ENCODE peak calls at places on chromosomes 5 and 9, in ten cellular contexts. A is IMR-90, W is adrenal gland, R is MM.1S, N is RWPE1, F is kidney epithelial cell, L is dorsolateral prefrontal cortex, U is GM20000, Y is HCT116, B is HFFc6. K is an unnamed sample.

GRCh38 chr5:65926893-65927292 is 518 bp downstream of the ERBIN start:
- DNase-seq in F (no peak), R (peak; percentile 17), A (no peak), U (no peak), Y (no peak), L (no peak), N (no peak), B (no peak), W (peak; percentile 13), K (no peak)

GRCh38 chr5:95873351-95873750 is 50.8 kb upstream of the GLRX start:
- DNase-seq in R (no peak), Y (no peak), N (no peak), W (no peak), A (no peak), U (no peak), F (no peak), L (no peak), B (no peak), K (no peak)

GRCh38 chr9:135085830-135086546 is 1.5 kb upstream of the OLFM1 start:
- DNase-seq in U (peak; percentile 78), L (peak; percentile 84), A (peak; percentile 43), N (peak; percentile 90), W (peak; percentile 88), Y (peak; percentile 54), B (peak; percentile 39), F (no peak), R (peak; percentile 13), K (peak; percentile 81)

GRCh38 chr5:16784088-16784487 is 152.0 kb downstream of the MYO10 start:
- DNase-seq in F (peak; percentile 32), A (peak; percentile 91), Y (no peak), L (no peak), R (no peak), N (no peak), B (peak; percentile 62), U (no peak), W (no peak), K (no peak)

GRCh38 chr5:88051148-88051547 is 217.5 kb downstream of the TMEM161B start:
- DNase-seq in Y (no peak), U (no peak), L (no peak), N (no peak), W (no peak), F (no peak), B (no peak), R (no peak), A (no peak), K (no peak)

GRCh38 chr5:167030500-167031120 is 1260.8 kb upstream of the WWC1 start:
- DNase-seq in U (peak; percentile 3), L (no peak), B (no peak), N (no peak), A (no peak), F (no peak), Y (no peak), R (no peak), W (no peak), K (no peak)

GRCh38 chr5:69167488-69167845 is 517 bp downstream of the CCNB1 start:
- DNase-seq in N (peak; percentile 53), B (no peak), A (no peak), R (peak; percentile 18), W (no peak), U (peak; percentile 20), L (no peak), Y (no peak), F (no peak), K (no peak)

GRCh38 chr5:180090769-180091546 is 19.4 kb upstream of the RNF130 start:
- DNase-seq in B (no peak), R (peak; percentile 63), L (no peak), F (no peak), Y (peak; percentile 64), A (peak; percentile 14), W (peak; percentile 40), U (no peak), N (no peak), K (no peak)

GRCh38 chr5:173229381-173229959 is 5.5 kb downstream of the NKX2-5 start:
- DNase-seq in A (no peak), R (no peak), U (peak; percentile 44), F (no peak), L (no peak), N (no peak), W (no peak), Y (no peak), B (no peak), K (no peak)

GRCh38 chr5:113250341-113250953 is 184.3 kb downstream of the TSSK1B start:
- DNase-seq in Y (no peak), W (peak; percentile 44), B (no peak), U (no peak), A (peak; percentile 100), L (no peak), R (no peak), F (no peak), N (no peak), K (no peak)

GRCh38 chr9:134187110-134187531 is 22.8 kb upstream of the RNU6ATAC start:
- DNase-seq in U (no peak), F (no peak), W (no peak), N (no peak), Y (no peak), A (no peak), R (peak; percentile 54), B (no peak), L (peak; percentile 16), K (no peak)

GRCh38 chr5:125093776-125094175 is 347.3 kb upstream of the ZNF608 start:
- DNase-seq in A (peak; percentile 92), F (peak; percentile 73), R (no peak), L (no peak), N (peak; percentile 80), Y (peak; percentile 47), W (no peak), B (peak; percentile 75), U (no peak), K (no peak)

DNA sequence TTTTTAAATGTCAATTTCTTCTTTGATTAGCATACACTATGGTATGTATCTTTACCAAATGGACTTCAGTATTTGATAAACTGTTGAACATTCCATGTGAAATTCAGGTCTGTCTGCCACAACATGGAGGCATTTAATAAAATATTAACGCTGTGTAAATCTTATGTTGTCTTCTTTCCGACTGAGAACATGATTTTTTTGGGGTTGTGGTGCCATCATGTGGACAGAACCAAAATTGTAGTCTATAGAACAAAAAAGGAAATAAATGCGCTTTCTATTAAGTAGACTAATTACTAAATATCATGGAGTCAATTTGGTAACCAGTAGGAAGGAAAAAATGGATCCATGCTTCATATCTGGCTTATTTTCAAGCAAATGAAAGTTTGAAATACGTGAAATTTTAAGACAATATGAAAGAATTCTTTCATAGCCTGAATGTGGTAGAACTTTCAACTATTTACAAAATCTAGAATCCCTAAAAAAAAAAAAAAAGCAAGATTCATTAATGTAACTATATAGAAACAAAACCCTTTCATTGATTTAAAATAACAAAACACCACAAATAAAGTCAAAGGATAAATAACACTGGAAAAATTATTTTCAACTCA is 2.8 kb upstream of the PLK2 start:
- DNase-seq in A (peak; percentile 72), W (peak; percentile 21), F (no peak), B (peak; percentile 61), R (peak; percentile 62), Y (peak; percentile 61), L (no peak), N (peak; percentile 54), U (peak; percentile 46), K (peak; percentile 50)
- TF ChIP-seq CTCF in A (peak; percentile 72), W (peak; percentile 66), F (peak; percentile 40), B (peak; percentile 86), R (peak; percentile 47), Y (peak; percentile 20), L (peak; percentile 76), N (peak; percentile 68), U (peak; percentile 16), K (peak; percentile 55)

DNA sequence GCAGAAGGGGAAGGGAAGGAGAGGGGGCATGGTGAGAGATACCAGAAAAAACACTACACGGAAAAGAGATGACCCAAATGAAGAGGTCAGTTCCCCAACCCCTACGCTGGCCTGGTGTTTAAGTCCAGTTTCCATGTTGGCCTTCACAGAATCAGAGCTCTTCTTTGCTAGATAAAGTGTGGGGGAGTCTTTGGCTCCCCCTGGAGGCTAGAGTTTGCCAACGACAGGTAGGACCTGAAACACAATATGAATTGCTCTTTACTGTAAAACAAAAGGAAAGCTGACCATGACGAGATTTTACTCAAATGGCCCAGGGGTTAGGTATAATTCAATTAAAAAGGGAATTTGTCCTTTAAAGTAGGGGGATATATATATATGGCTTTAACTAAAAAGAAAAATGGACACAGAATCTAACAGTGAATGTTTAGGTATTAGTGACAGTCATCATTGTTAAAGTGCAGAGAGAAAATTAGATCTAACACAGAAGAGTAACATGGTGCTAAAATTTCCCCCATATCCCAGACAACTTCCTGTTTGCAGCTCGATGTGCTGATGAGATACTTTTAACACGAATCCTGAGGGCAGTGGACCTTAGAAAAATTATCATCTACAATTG is 92.0 kb downstream of the SV2C start:
- DNase-seq in F (peak; percentile 1), R (peak; percentile 76), Y (peak; percentile 46), B (peak; percentile 27), L (no peak), U (peak; percentile 91), A (peak; percentile 48), W (peak; percentile 59), N (peak; percentile 80), K (peak; percentile 88)
- TF ChIP-seq CTCF in F (peak; percentile 83), R (peak; percentile 88), Y (peak; percentile 89), B (peak; percentile 82), L (peak; percentile 48), U (peak; percentile 49), A (peak; percentile 65), W (peak; percentile 57), N (peak; percentile 94), K (peak; percentile 80)

DNA sequence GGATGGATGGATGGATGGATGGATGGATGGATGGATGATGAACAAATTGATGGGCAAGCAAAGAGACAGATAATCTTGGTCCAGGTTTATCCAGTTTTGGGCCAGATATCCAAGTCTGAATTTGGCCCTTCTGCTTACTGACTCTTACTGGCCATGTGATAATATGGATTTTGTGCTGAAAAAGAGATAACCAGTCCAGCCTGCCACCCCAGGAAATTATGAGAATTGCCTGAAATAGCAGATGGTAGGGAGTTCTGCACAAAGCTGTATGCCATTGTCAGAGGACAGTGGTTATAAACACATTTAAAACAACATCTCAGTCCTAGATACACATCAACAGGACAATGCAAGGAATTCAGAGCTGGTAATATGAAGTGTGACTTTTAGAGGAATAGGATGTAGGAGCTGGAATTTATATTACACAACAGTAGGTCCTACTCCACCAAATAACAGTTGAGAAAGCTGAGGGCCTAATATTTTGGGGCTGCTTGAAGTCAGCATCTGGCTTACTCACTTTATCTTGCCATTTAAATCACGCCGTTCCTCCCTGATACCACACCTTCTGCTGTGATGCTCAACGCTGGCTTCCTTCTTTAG is 9.0 kb upstream of the FAT2 start:
- DNase-seq in W (no peak), A (no peak), R (no peak), B (no peak), Y (no peak), L (no peak), F (no peak), U (no peak), N (no peak), K (no peak)
- TF ChIP-seq CTCF in W (no peak), A (no peak), R (no peak), B (no peak), Y (no peak), L (no peak), F (no peak), U (no peak), N (no peak), K (no peak)

DNA sequence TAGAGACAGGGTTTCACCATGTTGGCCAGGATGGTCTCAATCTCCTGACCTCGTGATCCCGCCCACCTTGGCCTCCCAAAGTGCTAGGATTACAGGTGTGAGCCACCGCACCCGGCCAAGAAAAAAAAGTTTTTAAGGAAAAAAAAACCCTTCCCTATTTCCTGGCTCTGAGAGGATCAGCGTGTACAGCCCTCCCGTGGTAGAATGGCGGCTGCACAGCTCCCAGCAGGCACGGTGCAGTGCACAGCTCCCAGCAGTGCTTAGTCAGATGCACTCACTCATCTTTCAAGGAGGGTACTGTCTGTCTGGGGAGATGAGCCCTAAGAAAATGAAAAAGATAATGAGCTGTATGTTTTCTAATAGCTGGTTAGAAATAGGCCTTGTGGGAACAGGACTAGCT is 36.8 kb upstream of the SLC2A8 start:
- DNase-seq in N (no peak), L (no peak), U (no peak), F (no peak), A (no peak), B (no peak), R (no peak), Y (no peak), W (no peak), K (no peak)
- TF ChIP-seq CTCF in N (no peak), L (peak; percentile 10), U (no peak), F (no peak), A (no peak), B (peak; percentile 34), R (no peak), Y (no peak), W (no peak), K (no peak)